ENCODE peak calls at places on chromosomes 1 and 21, in ten cellular contexts. M, I, O, E, R, B, V, A, D and N are unnamed samples.

GRCh38 chr1:7335224-7335879 is 435.7 kb upstream of the VAMP3 start:
- DNase-seq in M (no peak), I (no peak), O (peak), E (no peak), R (no peak), B (no peak), V (no peak), A (no peak), D (no peak), N (no peak)

GRCh38 chr1:38047603-38048146 is 1.1 kb upstream of the POU3F1 start:
- DNase-seq in M (no peak), I (no peak), O (no peak), E (no peak), R (peak), B (no peak), V (no peak), A (no peak), D (peak), N (no peak)

GRCh38 chr21:16250282-16250681 is 520.5 kb downstream of the USP25 start:
- DNase-seq in M (no peak), I (no peak), O (no peak), E (no peak), R (no peak), B (no peak), V (no peak), A (no peak), D (no peak), N (no peak)

GRCh38 chr1:172824199-172824598 is 165.3 kb downstream of the FASLG start:
- DNase-seq in M (no peak), I (no peak), O (no peak), E (no peak), R (no peak), B (no peak), V (no peak), A (no peak), D (peak), N (no peak)

GRCh38 chr1:205920861-205921558 is 22.2 kb downstream of the SLC26A9 start:
- DNase-seq in M (peak), I (no peak), O (no peak), E (peak), R (peak), B (peak), V (no peak), A (no peak), D (no peak), N (no peak)

GRCh38 chr1:99456536-99456935 is 189.4 kb upstream of the PALMD start:
- DNase-seq in M (no peak), I (no peak), O (no peak), E (no peak), R (no peak), B (no peak), V (no peak), A (no peak), D (no peak), N (no peak)

GRCh38 chr1:5993553-5994510 is 1.6 kb upstream of the NPHP4 start:
- DNase-seq in M (no peak), I (no peak), O (peak), E (no peak), R (no peak), B (peak), V (no peak), A (no peak), D (no peak), N (no peak)

GRCh38 chr1:106536741-106537140 is 519.7 kb upstream of the PRMT6 start:
- DNase-seq in M (no peak), I (no peak), O (no peak), E (no peak), R (no peak), B (no peak), V (no peak), A (no peak), D (peak), N (no peak)

GRCh38 chr1:202154766-202155477 is 5.5 kb downstream of the PTPN7 start:
- DNase-seq in M (no peak), I (no peak), O (no peak), E (peak), R (peak), B (no peak), V (no peak), A (no peak), D (peak), N (peak)

GRCh38 chr1:235075955-235076308 is 52.7 kb downstream of the TOMM20 start:
- DNase-seq in M (no peak), I (no peak), O (no peak), E (no peak), R (no peak), B (no peak), V (no peak), A (no peak), D (no peak), N (no peak)
- TF ChIP-seq CTCF in M (no peak), I (no peak), O (no peak), E (peak), R (no peak), B (no peak), V (no peak), A (no peak), D (no peak), N (no peak)

GRCh38 chr1:119738100-119738720 is 26.5 kb downstream of the PHGDH start:
- DNase-seq in M (no peak), I (no peak), O (no peak), E (no peak), R (no peak), B (no peak), V (no peak), A (no peak), D (no peak), N (no peak)
- TF ChIP-seq CTCF in M (no peak), I (no peak), O (no peak), E (no peak), R (no peak), B (no peak), V (no peak), A (no peak), D (no peak), N (no peak)

DNA sequence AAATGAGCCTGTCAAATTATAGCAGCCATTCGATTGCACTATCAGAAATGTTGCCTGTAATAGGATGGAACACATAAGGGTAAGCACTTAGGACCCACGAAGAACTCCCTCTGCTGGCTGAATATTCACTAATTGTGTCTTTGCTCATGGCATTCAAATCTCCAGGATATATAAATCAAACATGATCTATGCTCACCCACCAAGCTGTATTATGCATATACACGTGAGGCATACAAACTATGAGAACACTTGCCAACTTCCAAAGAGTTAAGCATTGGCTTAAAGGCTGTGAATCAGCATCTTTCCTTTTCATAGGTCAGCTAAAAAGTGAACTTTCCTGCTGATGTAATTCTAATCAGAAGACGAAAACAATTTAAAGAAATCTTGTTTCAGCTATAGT is 34.5 kb downstream of the TMPRSS15 start:
- DNase-seq in M (no peak), I (no peak), O (no peak), E (no peak), R (no peak), B (no peak), V (no peak), A (no peak), D (no peak), N (no peak)
- TF ChIP-seq CTCF in M (no peak), I (no peak), O (no peak), E (no peak), R (peak), B (no peak), V (no peak), A (no peak), D (no peak), N (no peak)

GRCh38 chr1:11569551-11569950 is 84.7 kb downstream of the FBXO2 start:
- DNase-seq in M (no peak), I (no peak), O (peak), E (no peak), R (no peak), B (peak), V (no peak), A (no peak), D (no peak), N (no peak)

GRCh38 chr1:11573293-11573692 is 80.9 kb downstream of the FBXO2 start:
- DNase-seq in M (no peak), I (no peak), O (no peak), E (no peak), R (no peak), B (peak), V (no peak), A (no peak), D (no peak), N (no peak)

GRCh38 chr1:11570821-11571220 is 83.4 kb downstream of the FBXO2 start:
- DNase-seq in M (no peak), I (no peak), O (no peak), E (no peak), R (no peak), B (peak), V (no peak), A (no peak), D (no peak), N (no peak)

GRCh38 chr1:11569954-11570353 is 84.3 kb downstream of the FBXO2 start:
- DNase-seq in M (no peak), I (no peak), O (no peak), E (no peak), R (no peak), B (no peak), V (no peak), A (no peak), D (no peak), N (no peak)

DNA sequence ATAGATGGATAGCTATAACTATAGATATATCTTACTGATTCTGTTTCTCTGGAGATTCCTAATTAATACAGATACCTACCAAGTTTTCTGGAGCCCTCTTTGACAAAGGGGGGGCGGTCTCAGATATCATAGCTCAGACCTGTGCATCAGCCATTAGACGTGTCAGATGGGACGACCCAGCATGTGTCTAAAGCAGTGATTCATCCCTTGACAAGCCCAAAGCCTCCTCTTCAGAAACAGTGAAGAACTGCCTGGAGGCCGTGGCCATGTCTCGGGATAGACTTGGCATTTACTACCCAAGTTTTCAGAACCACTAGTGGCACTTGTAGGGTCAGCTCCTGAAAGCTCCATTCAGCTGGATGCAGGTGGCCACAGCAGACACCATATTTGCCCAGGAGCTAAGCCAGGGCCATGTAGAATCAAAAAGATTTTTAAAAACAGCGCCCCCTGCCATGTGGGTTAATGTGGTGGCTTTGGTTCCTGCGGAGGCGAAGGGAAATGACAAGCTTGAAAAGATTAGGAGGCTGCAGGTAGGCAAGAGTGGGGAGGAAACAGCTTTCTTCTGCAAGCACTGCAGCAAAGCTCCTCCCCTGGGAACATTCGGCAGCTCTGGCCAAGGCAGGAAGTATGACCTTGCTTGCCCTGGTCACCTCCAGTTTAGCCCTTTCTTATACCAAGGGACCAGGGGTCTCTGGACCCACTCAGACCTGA is 82.2 kb downstream of the FBXO2 start:
- DNase-seq in M (no peak), I (no peak), O (no peak), E (no peak), R (peak), B (peak), V (no peak), A (no peak), D (no peak), N (no peak)
- TF ChIP-seq CTCF in M (no peak), I (no peak), O (no peak), E (no peak), R (peak), B (no peak), V (no peak), A (no peak), D (no peak), N (no peak)

GRCh38 chr1:25904942-25905679 is 1.1 kb downstream of the STMN1 start:
- DNase-seq in M (peak), I (peak), O (peak), E (peak), R (peak), B (peak), V (peak), A (peak), D (peak), N (peak)
- TF ChIP-seq CTCF in M (peak), I (no peak), O (no peak), E (no peak), R (peak), B (no peak), V (no peak), A (no peak), D (no peak), N (no peak)

DNA sequence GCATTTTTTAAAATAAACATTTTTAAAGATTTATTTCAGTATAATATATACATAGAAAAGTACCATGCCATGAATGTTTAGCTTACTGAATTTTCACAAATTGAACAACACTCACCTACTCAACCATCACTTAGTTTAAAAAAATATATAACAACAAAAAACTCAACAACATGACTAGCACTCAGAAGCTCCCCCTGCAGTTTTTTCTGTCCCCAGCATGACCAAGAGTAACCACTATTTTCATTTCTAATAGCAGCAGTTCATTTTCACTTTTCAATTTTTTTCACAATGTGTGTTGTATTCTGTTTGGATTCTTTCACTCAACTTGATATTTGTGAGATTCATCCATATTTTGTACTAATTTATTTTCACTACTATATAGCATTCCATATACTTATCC is 162.3 kb upstream of the POGK start:
- DNase-seq in M (no peak), I (no peak), O (no peak), E (no peak), R (no peak), B (no peak), V (no peak), A (no peak), D (no peak), N (no peak)
- TF ChIP-seq CTCF in M (no peak), I (no peak), O (no peak), E (no peak), R (peak), B (no peak), V (no peak), A (no peak), D (no peak), N (no peak)

GRCh38 chr1:220353229-220354012 is 81.2 kb upstream of the RAB3GAP2 start:
- DNase-seq in M (no peak), I (no peak), O (no peak), E (no peak), R (peak), B (no peak), V (no peak), A (no peak), D (no peak), N (no peak)
- TF ChIP-seq CTCF in M (no peak), I (no peak), O (no peak), E (no peak), R (peak), B (no peak), V (no peak), A (no peak), D (no peak), N (no peak)